ENCODE peak calls at places on chromosomes 6 and 20, in ten cellular contexts. One of them, this sample, is unnamed.

GRCh38 chr20:10352934-10353866 is 80.8 kb downstream of the MKKS start:
- DNase-seq in dorsolateral prefrontal cortex: no peak
- DNase-seq in adipocyte: no peak
- DNase-seq in aorta: no peak
- DNase-seq in adrenal gland: no peak
- DNase-seq in epithelial cell of esophagus: no peak
- DNase-seq in skeletal muscle cell: no peak
- DNase-seq in PC-3: no peak
- DNase-seq in left ventricle myocardium inferior: no peak
- DNase-seq in tibial artery: no peak
- DNase-seq in this sample: peak

GRCh38 chr6:3848380-3848779 is 793 bp upstream of the FAM50B start:
- DNase-seq in dorsolateral prefrontal cortex: no peak
- DNase-seq in adipocyte: no peak
- DNase-seq in aorta: no peak
- DNase-seq in adrenal gland: no peak
- DNase-seq in epithelial cell of esophagus: peak
- DNase-seq in skeletal muscle cell: no peak
- DNase-seq in PC-3: no peak
- DNase-seq in left ventricle myocardium inferior: no peak
- DNase-seq in tibial artery: no peak
- DNase-seq in this sample: peak

GRCh38 chr6:169792306-169793015 is 41.0 kb downstream of the ERMARD start:
- DNase-seq in dorsolateral prefrontal cortex: no peak
- DNase-seq in adipocyte: no peak
- DNase-seq in aorta: peak
- DNase-seq in adrenal gland: no peak
- DNase-seq in epithelial cell of esophagus: no peak
- DNase-seq in skeletal muscle cell: no peak
- DNase-seq in PC-3: no peak
- DNase-seq in left ventricle myocardium inferior: no peak
- DNase-seq in tibial artery: no peak
- DNase-seq in this sample: no peak

GRCh38 chr6:81995548-81996289 is 243.2 kb upstream of the TENT5A start:
- DNase-seq in dorsolateral prefrontal cortex: no peak
- DNase-seq in adipocyte: peak
- DNase-seq in aorta: no peak
- DNase-seq in adrenal gland: no peak
- DNase-seq in epithelial cell of esophagus: peak
- DNase-seq in skeletal muscle cell: no peak
- DNase-seq in PC-3: peak
- DNase-seq in left ventricle myocardium inferior: no peak
- DNase-seq in tibial artery: no peak
- DNase-seq in this sample: peak

GRCh38 chr20:2101057-2101934 is at the start of gene STK35:
- DNase-seq in dorsolateral prefrontal cortex: no peak
- DNase-seq in adipocyte: no peak
- DNase-seq in aorta: peak
- DNase-seq in adrenal gland: peak
- DNase-seq in epithelial cell of esophagus: no peak
- DNase-seq in skeletal muscle cell: no peak
- DNase-seq in PC-3: peak
- DNase-seq in left ventricle myocardium inferior: no peak
- DNase-seq in tibial artery: no peak
- DNase-seq in this sample: no peak

GRCh38 chr6:43120938-43121913 is 45.1 kb downstream of the PTK7 start:
- DNase-seq in dorsolateral prefrontal cortex: no peak
- DNase-seq in adipocyte: peak
- DNase-seq in aorta: peak
- DNase-seq in adrenal gland: peak
- DNase-seq in epithelial cell of esophagus: peak
- DNase-seq in skeletal muscle cell: peak
- DNase-seq in PC-3: peak
- DNase-seq in left ventricle myocardium inferior: peak
- DNase-seq in tibial artery: peak
- DNase-seq in this sample: peak

GRCh38 chr20:50152394-50153152 is 950 bp downstream of the PEDS1 start:
- DNase-seq in dorsolateral prefrontal cortex: no peak
- DNase-seq in adipocyte: peak
- DNase-seq in aorta: no peak
- DNase-seq in adrenal gland: no peak
- DNase-seq in epithelial cell of esophagus: peak
- DNase-seq in skeletal muscle cell: no peak
- DNase-seq in PC-3: peak
- DNase-seq in left ventricle myocardium inferior: no peak
- DNase-seq in tibial artery: no peak
- DNase-seq in this sample: no peak

GRCh38 chr6:162960674-162961457 is 233.1 kb downstream of the PACRG start:
- DNase-seq in dorsolateral prefrontal cortex: no peak
- DNase-seq in adipocyte: peak
- DNase-seq in aorta: no peak
- DNase-seq in adrenal gland: no peak
- DNase-seq in epithelial cell of esophagus: no peak
- DNase-seq in skeletal muscle cell: no peak
- DNase-seq in PC-3: no peak
- DNase-seq in left ventricle myocardium inferior: no peak
- DNase-seq in tibial artery: no peak
- DNase-seq in this sample: no peak

GRCh38 chr20:58192567-58192966 is 35.9 kb downstream of the ANKRD60 start:
- DNase-seq in dorsolateral prefrontal cortex: no peak
- DNase-seq in adipocyte: no peak
- DNase-seq in aorta: no peak
- DNase-seq in adrenal gland: no peak
- DNase-seq in epithelial cell of esophagus: no peak
- DNase-seq in skeletal muscle cell: no peak
- DNase-seq in PC-3: no peak
- DNase-seq in left ventricle myocardium inferior: no peak
- DNase-seq in tibial artery: no peak
- DNase-seq in this sample: no peak

GRCh38 chr6:97850458-97851218 is 567.6 kb upstream of the MMS22L start:
- DNase-seq in dorsolateral prefrontal cortex: no peak
- DNase-seq in adipocyte: peak
- DNase-seq in aorta: no peak
- DNase-seq in adrenal gland: no peak
- DNase-seq in epithelial cell of esophagus: peak
- DNase-seq in skeletal muscle cell: peak
- DNase-seq in PC-3: peak
- DNase-seq in left ventricle myocardium inferior: no peak
- DNase-seq in tibial artery: no peak
- DNase-seq in this sample: peak

GRCh38 chr6:119312875-119313338 is 36.7 kb downstream of the MAN1A1 start:
- DNase-seq in dorsolateral prefrontal cortex: no peak
- DNase-seq in adipocyte: no peak
- DNase-seq in aorta: no peak
- DNase-seq in adrenal gland: no peak
- DNase-seq in epithelial cell of esophagus: no peak
- DNase-seq in skeletal muscle cell: no peak
- DNase-seq in PC-3: no peak
- DNase-seq in left ventricle myocardium inferior: no peak
- DNase-seq in tibial artery: no peak
- DNase-seq in this sample: no peak

GRCh38 chr20:35602851-35603495 is 12.7 kb upstream of the SPAG4 start:
- DNase-seq in dorsolateral prefrontal cortex: peak
- DNase-seq in adipocyte: no peak
- DNase-seq in aorta: peak
- DNase-seq in adrenal gland: no peak
- DNase-seq in epithelial cell of esophagus: no peak
- DNase-seq in skeletal muscle cell: no peak
- DNase-seq in PC-3: no peak
- DNase-seq in left ventricle myocardium inferior: no peak
- DNase-seq in tibial artery: no peak
- DNase-seq in this sample: no peak

GRCh38 chr6:14118444-14118843 is 872 bp downstream of the CD83 start:
- DNase-seq in dorsolateral prefrontal cortex: no peak
- DNase-seq in adipocyte: no peak
- DNase-seq in aorta: no peak
- DNase-seq in adrenal gland: no peak
- DNase-seq in epithelial cell of esophagus: no peak
- DNase-seq in skeletal muscle cell: no peak
- DNase-seq in PC-3: no peak
- DNase-seq in left ventricle myocardium inferior: no peak
- DNase-seq in tibial artery: no peak
- DNase-seq in this sample: no peak
- H3K4me3 ChIP-seq in dorsolateral prefrontal cortex: peak
- H3K4me3 ChIP-seq in adipocyte: peak
- H3K4me3 ChIP-seq in aorta: no peak
- H3K4me3 ChIP-seq in adrenal gland: no peak
- H3K4me3 ChIP-seq in epithelial cell of esophagus: no peak
- H3K4me3 ChIP-seq in skeletal muscle cell: no peak
- H3K4me3 ChIP-seq in PC-3: peak
- H3K4me3 ChIP-seq in left ventricle myocardium inferior: peak
- H3K4me3 ChIP-seq in tibial artery: peak
- H3K4me3 ChIP-seq in this sample: no peak

GRCh38 chr6:44179072-44179536 is 20.5 kb downstream of the CAPN11 start:
- DNase-seq in dorsolateral prefrontal cortex: no peak
- DNase-seq in adipocyte: no peak
- DNase-seq in aorta: no peak
- DNase-seq in adrenal gland: no peak
- DNase-seq in epithelial cell of esophagus: no peak
- DNase-seq in skeletal muscle cell: no peak
- DNase-seq in PC-3: peak
- DNase-seq in left ventricle myocardium inferior: no peak
- DNase-seq in tibial artery: no peak
- DNase-seq in this sample: no peak

GRCh38 chr6:44177691-44178423 is 19.2 kb downstream of the CAPN11 start:
- DNase-seq in dorsolateral prefrontal cortex: no peak
- DNase-seq in adipocyte: peak
- DNase-seq in aorta: peak
- DNase-seq in adrenal gland: peak
- DNase-seq in epithelial cell of esophagus: peak
- DNase-seq in skeletal muscle cell: no peak
- DNase-seq in PC-3: no peak
- DNase-seq in left ventricle myocardium inferior: peak
- DNase-seq in tibial artery: peak
- DNase-seq in this sample: peak

GRCh38 chr6:44176935-44177509 is 18.4 kb downstream of the CAPN11 start:
- DNase-seq in dorsolateral prefrontal cortex: no peak
- DNase-seq in adipocyte: no peak
- DNase-seq in aorta: no peak
- DNase-seq in adrenal gland: no peak
- DNase-seq in epithelial cell of esophagus: no peak
- DNase-seq in skeletal muscle cell: no peak
- DNase-seq in PC-3: no peak
- DNase-seq in left ventricle myocardium inferior: no peak
- DNase-seq in tibial artery: no peak
- DNase-seq in this sample: no peak

GRCh38 chr6:44178424-44179071 is 19.9 kb downstream of the CAPN11 start:
- DNase-seq in dorsolateral prefrontal cortex: no peak
- DNase-seq in adipocyte: no peak
- DNase-seq in aorta: no peak
- DNase-seq in adrenal gland: no peak
- DNase-seq in epithelial cell of esophagus: no peak
- DNase-seq in skeletal muscle cell: no peak
- DNase-seq in PC-3: no peak
- DNase-seq in left ventricle myocardium inferior: no peak
- DNase-seq in tibial artery: no peak
- DNase-seq in this sample: no peak

DNA sequence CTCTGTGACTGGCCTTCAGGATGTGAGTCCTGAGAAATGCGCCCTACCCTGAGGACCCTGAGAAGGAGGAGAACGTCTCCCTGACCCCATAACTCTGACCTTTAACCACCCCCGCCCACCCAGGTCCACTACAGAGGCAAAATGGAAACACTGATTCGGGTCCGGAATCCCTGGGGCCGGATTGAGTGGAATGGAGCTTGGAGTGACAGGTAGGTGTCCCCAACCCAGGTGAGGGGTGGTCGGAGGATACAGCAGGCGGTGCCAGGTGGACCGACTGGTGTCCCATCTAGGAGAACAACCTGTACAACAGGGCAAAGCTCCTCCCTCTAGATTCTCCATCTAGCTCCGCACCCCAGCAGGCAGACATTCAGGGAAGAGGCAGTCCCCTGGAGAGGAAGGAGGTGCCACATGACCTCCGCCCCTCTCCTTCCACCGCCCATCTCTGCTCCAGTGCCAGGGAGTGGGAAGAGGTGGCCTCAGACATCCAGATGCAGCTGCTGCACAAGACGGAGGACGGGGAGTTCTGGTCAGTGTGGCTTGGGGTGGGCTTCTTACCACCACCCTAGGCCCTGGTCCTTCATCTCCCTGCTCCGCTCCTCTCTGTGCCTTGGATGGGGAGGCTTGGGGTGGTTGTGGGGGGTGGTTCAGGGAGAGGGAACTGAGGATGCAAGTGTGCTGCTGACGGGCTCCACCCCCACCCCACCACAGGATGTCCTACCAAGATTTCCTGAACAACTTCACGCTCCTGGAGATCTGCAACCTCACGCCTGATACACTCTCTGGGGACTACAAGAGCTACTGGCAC is 17.7 kb downstream of the CAPN11 start:
- DNase-seq in dorsolateral prefrontal cortex: no peak
- DNase-seq in adipocyte: no peak
- DNase-seq in aorta: no peak
- DNase-seq in adrenal gland: no peak
- DNase-seq in epithelial cell of esophagus: no peak
- DNase-seq in skeletal muscle cell: no peak
- DNase-seq in PC-3: no peak
- DNase-seq in left ventricle myocardium inferior: no peak
- DNase-seq in tibial artery: no peak
- DNase-seq in this sample: no peak
- H3K4me3 ChIP-seq in dorsolateral prefrontal cortex: no peak
- H3K4me3 ChIP-seq in adipocyte: no peak
- H3K4me3 ChIP-seq in aorta: no peak
- H3K4me3 ChIP-seq in adrenal gland: no peak
- H3K4me3 ChIP-seq in epithelial cell of esophagus: no peak
- H3K4me3 ChIP-seq in skeletal muscle cell: no peak
- H3K4me3 ChIP-seq in PC-3: no peak
- H3K4me3 ChIP-seq in left ventricle myocardium inferior: no peak
- H3K4me3 ChIP-seq in tibial artery: no peak
- H3K4me3 ChIP-seq in this sample: no peak

DNA sequence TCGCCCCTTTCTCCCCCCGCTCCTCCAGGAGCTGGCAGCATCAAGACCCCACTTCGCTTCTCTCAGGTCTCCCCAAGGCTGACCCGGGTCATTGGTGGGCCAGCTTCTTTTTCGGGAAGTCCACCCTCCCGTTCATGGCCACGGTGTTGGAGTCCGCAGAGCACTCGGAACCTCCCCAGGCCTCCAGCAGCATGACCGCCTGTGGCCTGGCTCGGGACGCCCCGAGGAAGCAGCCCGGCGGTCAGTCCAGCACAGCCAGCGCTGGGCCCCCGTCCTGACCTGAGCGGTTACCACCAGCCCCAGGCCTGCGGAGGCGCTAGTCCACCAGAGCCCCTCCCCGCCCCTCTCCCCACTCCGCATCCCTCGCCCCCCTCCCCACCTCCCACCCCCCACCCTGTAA is 1.0 kb downstream of the PPDPF start:
- DNase-seq in dorsolateral prefrontal cortex: no peak
- DNase-seq in adipocyte: peak
- DNase-seq in aorta: peak
- DNase-seq in adrenal gland: no peak
- DNase-seq in epithelial cell of esophagus: no peak
- DNase-seq in skeletal muscle cell: no peak
- DNase-seq in PC-3: no peak
- DNase-seq in left ventricle myocardium inferior: no peak
- DNase-seq in tibial artery: no peak
- DNase-seq in this sample: peak
- H3K4me3 ChIP-seq in dorsolateral prefrontal cortex: peak
- H3K4me3 ChIP-seq in adipocyte: peak
- H3K4me3 ChIP-seq in aorta: peak
- H3K4me3 ChIP-seq in adrenal gland: no peak
- H3K4me3 ChIP-seq in epithelial cell of esophagus: peak
- H3K4me3 ChIP-seq in skeletal muscle cell: peak
- H3K4me3 ChIP-seq in PC-3: peak
- H3K4me3 ChIP-seq in left ventricle myocardium inferior: peak
- H3K4me3 ChIP-seq in tibial artery: peak
- H3K4me3 ChIP-seq in this sample: peak

GRCh38 chr6:11771473-11772048 is 7.0 kb downstream of the ADTRP start:
- DNase-seq in dorsolateral prefrontal cortex: no peak
- DNase-seq in adipocyte: no peak
- DNase-seq in aorta: no peak
- DNase-seq in adrenal gland: no peak
- DNase-seq in epithelial cell of esophagus: peak
- DNase-seq in skeletal muscle cell: peak
- DNase-seq in PC-3: peak
- DNase-seq in left ventricle myocardium inferior: no peak
- DNase-seq in tibial artery: no peak
- DNase-seq in this sample: peak
- H3K4me3 ChIP-seq in dorsolateral prefrontal cortex: no peak
- H3K4me3 ChIP-seq in adipocyte: no peak
- H3K4me3 ChIP-seq in aorta: no peak
- H3K4me3 ChIP-seq in adrenal gland: no peak
- H3K4me3 ChIP-seq in epithelial cell of esophagus: no peak
- H3K4me3 ChIP-seq in skeletal muscle cell: no peak
- H3K4me3 ChIP-seq in PC-3: peak
- H3K4me3 ChIP-seq in left ventricle myocardium inferior: no peak
- H3K4me3 ChIP-seq in tibial artery: no peak
- H3K4me3 ChIP-seq in this sample: no peak